ENCODE peak calls at places on chromosomes 3 and 15, in six cellular contexts. S is PC-3, V is neural progenitor cell, L is astrocyte, J is endothelial cell of umbilical vein, Z is HCT116. Q is an unnamed sample.

GRCh38 chr15:56918907-56919707 is 663 bp downstream of the TCF12 start:
- DNase-seq in J (peak), V (peak), Z (no peak), L (peak), S (peak), Q (no peak)

GRCh38 chr3:100129944-100130343 is 15.6 kb upstream of the FILIP1L start:
- DNase-seq in S (no peak), Z (no peak), L (no peak), J (peak), V (no peak), Q (no peak)

GRCh38 chr3:153443961-153444360 is 281.9 kb downstream of the RAP2B start:
- DNase-seq in J (peak), Z (peak), V (peak), S (peak), L (no peak), Q (no peak)

GRCh38 chr3:51962854-51963530 is 4.3 kb downstream of the PCBP4 start:
- DNase-seq in V (no peak), L (no peak), Z (no peak), S (no peak), J (no peak), Q (no peak)

GRCh38 chr3:142180761-142181362 is 31.5 kb upstream of the TFDP2 start:
- DNase-seq in Z (peak), V (peak), S (peak), L (peak), J (peak), Q (no peak)

GRCh38 chr15:41961014-41961518 is 11.3 kb downstream of the EHD4 start:
- DNase-seq in L (no peak), V (no peak), Z (no peak), J (peak), S (peak), Q (no peak)

GRCh38 chr15:62445244-62445643 is 280.2 kb upstream of the C2CD4B start:
- DNase-seq in S (peak), J (no peak), Z (no peak), L (peak), V (no peak), Q (no peak)

GRCh38 chr15:68396068-68396467 is 35.9 kb downstream of the ITGA11 start:
- DNase-seq in J (no peak), L (no peak), S (no peak), V (no peak), Z (no peak), Q (no peak)

GRCh38 chr3:21894459-21895083 is 143.6 kb upstream of the ZNF385D start:
- DNase-seq in V (peak), L (no peak), S (peak), Z (no peak), J (peak), Q (no peak)

DNA sequence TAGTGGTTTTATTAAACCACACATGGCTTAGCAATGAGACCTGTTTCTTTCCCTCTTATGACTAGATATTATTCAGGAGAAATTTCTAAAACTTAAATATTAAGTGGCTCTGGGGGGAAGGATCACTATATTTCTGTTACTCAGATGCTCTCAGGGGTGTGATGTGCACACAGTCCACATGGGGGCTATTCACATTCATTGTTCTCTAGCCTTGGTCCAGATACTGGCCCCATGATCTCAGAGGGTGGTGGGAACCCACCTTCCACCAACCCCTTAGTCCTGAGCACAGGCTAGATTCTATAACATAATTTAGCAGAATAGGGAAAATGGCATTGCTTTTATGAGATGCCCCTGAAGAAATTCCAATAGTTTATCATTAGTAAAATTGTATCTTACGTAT is 149.0 kb upstream of the ST8SIA2 start:
- DNase-seq in V (no peak), J (no peak), Z (no peak), S (no peak), L (no peak), Q (no peak)
- H3K4me3 ChIP-seq in V (no peak), J (no peak), Z (no peak), S (no peak), L (no peak), Q (no peak)

GRCh38 chr3:30614943-30615342 is 8.5 kb downstream of the TGFBR2 start:
- DNase-seq in Z (no peak), S (peak), V (no peak), J (peak), L (peak), Q (no peak)

GRCh38 chr3:30612422-30613134 is 6.2 kb downstream of the TGFBR2 start:
- DNase-seq in S (no peak), J (no peak), V (no peak), L (no peak), Z (no peak), Q (no peak)

GRCh38 chr3:30615615-30616346 is 9.4 kb downstream of the TGFBR2 start:
- DNase-seq in S (peak), L (no peak), J (peak), V (no peak), Z (no peak), Q (no peak)

GRCh38 chr3:30613135-30613825 is 6.9 kb downstream of the TGFBR2 start:
- DNase-seq in L (no peak), V (no peak), Z (no peak), S (no peak), J (no peak), Q (no peak)

DNA sequence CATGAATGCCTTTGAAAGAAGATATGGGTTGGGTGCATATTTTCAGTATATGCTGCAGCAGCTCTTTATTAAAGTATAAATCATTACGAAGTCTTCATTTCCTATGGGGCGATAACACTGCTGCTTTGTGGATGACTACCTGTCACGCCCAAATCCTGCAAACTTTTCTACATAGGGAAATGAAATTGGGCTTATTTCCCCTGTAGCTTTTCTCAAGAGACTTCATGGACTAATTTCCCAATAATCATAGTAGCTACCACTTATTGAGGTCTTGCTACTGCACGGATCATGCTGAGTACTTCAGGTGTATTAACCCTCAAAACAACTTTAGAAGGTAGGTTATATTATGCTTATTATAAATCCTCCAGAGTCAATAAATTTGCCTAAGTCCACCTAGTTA is 8.0 kb downstream of the TGFBR2 start:
- DNase-seq in L (no peak), J (no peak), V (no peak), Z (no peak), S (no peak), Q (no peak)
- H3K9ac ChIP-seq in L (no peak), J (no peak), V (no peak), Z (peak), S (no peak), Q (no peak)

GRCh38 chr3:197989651-197990050 is 29.6 kb downstream of the LMLN start:
- DNase-seq in Z (no peak), L (no peak), V (no peak), S (no peak), J (no peak), Q (no peak)
- TF ChIP-seq EZH2 in Z (no peak), L (no peak), V (no peak), S (no peak), J (no peak), Q (no peak)

DNA sequence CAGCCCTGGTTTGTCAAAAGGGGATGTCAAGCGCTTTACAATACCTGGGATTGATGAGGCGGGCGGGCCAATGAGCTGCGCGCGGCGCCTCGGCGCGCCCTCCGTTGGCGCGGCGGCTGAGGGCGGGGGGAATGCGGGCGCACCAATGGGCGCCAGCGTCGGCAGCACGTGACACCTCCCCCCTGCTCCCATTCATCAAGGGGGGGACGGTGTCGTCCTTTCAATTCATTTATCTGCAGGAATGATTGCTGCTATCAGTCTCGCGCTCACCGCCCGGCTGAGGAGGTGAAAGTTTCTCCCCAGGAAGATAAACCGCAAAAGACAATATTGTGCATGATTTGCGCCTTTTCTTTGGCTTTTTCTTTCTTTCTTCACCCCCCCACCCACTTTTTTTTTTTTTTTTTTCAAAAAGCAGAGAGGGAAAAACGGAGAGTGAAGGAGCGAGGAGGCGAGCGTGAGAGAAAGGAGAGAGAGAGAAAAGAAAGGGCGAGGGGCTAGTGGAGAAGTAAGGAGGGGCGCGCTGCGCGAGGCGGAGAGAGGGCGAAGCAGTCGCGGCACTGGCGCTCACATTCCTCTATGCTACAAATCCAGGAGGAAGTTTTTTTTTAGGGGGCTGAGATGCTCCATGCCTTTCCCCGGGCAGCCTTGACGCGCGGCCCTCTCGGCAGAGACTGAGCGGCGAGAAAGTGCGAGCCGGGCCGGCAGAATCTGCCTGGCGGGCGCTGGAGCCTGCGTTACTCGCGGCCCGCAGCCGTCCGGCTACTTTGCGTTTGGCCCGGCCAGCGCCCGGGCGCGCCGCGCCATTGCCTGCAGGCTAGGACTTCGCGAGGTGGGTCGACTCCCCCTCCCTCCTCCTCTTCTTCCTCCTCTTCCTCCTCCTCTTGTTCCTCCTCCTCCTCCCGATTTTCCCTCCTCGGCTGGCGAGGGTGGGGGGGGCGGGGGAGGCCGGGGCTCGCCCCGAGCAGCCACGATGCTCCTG is at the start of gene ZIC1:
- DNase-seq in S (no peak), V (peak), L (peak), Z (no peak), J (no peak), Q (no peak)
- H3K4me3 ChIP-seq in S (no peak), V (peak), L (peak), Z (no peak), J (no peak), Q (no peak)

GRCh38 chr3:191962324-191962723 is 501.4 kb downstream of the PYDC2 start:
- DNase-seq in L (no peak), S (no peak), J (no peak), V (no peak), Z (no peak), Q (no peak)

GRCh38 chr3:191963182-191963581 is 502.2 kb downstream of the PYDC2 start:
- DNase-seq in J (peak), V (peak), Z (no peak), L (peak), S (peak), Q (no peak)

GRCh38 chr3:191961036-191961435 is 500.1 kb downstream of the PYDC2 start:
- DNase-seq in Z (no peak), J (no peak), L (no peak), V (no peak), S (no peak), Q (no peak)

GRCh38 chr3:191959876-191960418 is 499.0 kb downstream of the PYDC2 start:
- DNase-seq in Z (no peak), L (peak), V (peak), S (no peak), J (no peak), Q (no peak)

GRCh38 chr3:191961529-191961928 is 500.6 kb downstream of the PYDC2 start:
- DNase-seq in L (no peak), Z (no peak), V (no peak), J (no peak), S (no peak), Q (no peak)
- H3K9ac ChIP-seq in L (no peak), Z (no peak), V (no peak), J (no peak), S (no peak), Q (no peak)

GRCh38 chr3:97340940-97341339 is 423.6 kb upstream of the ARL6 start:
- DNase-seq in J (no peak), V (no peak), Z (no peak), S (no peak), L (no peak), Q (no peak)
- TF ChIP-seq EZH2 in J (no peak), V (no peak), Z (no peak), S (no peak), L (no peak), Q (no peak)

GRCh38 chr15:25737218-25737643 is 125.9 kb downstream of the ATP10A start:
- DNase-seq in Z (no peak), L (peak), J (no peak), V (no peak), S (no peak), Q (no peak)
- H3K4me3 ChIP-seq in Z (no peak), L (no peak), J (no peak), V (no peak), S (no peak), Q (no peak)

GRCh38 chr3:183265157-183265642 is 12.1 kb downstream of the B3GNT5 start:
- DNase-seq in V (peak), Z (no peak), S (no peak), J (no peak), L (peak), Q (no peak)
- H3K9ac ChIP-seq in V (no peak), Z (peak), S (peak), J (no peak), L (peak), Q (peak)

GRCh38 chr3:138936763-138937689 is 9.9 kb downstream of the FOXL2 start:
- DNase-seq in S (no peak), L (no peak), Z (no peak), J (no peak), V (peak), Q (no peak)
- TF ChIP-seq EZH2 in S (no peak), L (peak), Z (no peak), J (peak), V (peak), Q (no peak)

Q was measured in SK-N-MC.